ENCODE peak calls at places on chromosome 6, in five cellular contexts. A is HCEC 1CT; G is activated T-helper 2 cell treated with anti-CD3 and anti-CD28 coated beads, Interferon-gamma antibody, Interleukin-2, Interleukin-4, amounts not matched to agents 10 μg/mL and 5 μg/mL and 100 μg/mL, durations not matched to agents 14 hours and 24 hours and 36 hours; H is neural progenitor cell; X is EH. N is an unnamed sample.

GRCh38 chr6:136059308-136059707 is 190.8 kb downstream of the MTFR2 start:
- DNase-seq in G (no peak), H (no peak), A (no peak), X (no peak), N (no peak)

GRCh38 chr6:30821862-30822784 is 62.2 kb upstream of the DDR1 start:
- DNase-seq in X (peak), A (peak), H (peak), G (no peak), N (no peak)

GRCh38 chr6:119043265-119043664 is 35.2 kb downstream of the FAM184A start:
- DNase-seq in A (no peak), H (no peak), G (no peak), X (no peak), N (no peak)

GRCh38 chr6:163226181-163226835 is 188.2 kb upstream of the QKI start:
- DNase-seq in G (no peak), H (no peak), A (no peak), X (no peak), N (no peak)

GRCh38 chr6:73308712-73309533 is 45.2 kb downstream of the DPPA5 start:
- DNase-seq in G (no peak), H (peak), X (no peak), A (no peak), N (no peak)

GRCh38 chr6:43951756-43952675 is 175.2 kb downstream of the MRPL14 start:
- DNase-seq in A (no peak), X (peak), G (no peak), H (no peak), N (no peak)

GRCh38 chr6:18154507-18155272 is at the start of gene TPMT:
- DNase-seq in A (no peak), H (peak), G (no peak), X (no peak), N (no peak)

GRCh38 chr6:154543638-154544037 is 33.2 kb upstream of the CNKSR3 start:
- DNase-seq in G (no peak), A (no peak), H (no peak), X (peak), N (no peak)

GRCh38 chr6:158803733-158804143 is 15.4 kb downstream of the EZR start:
- DNase-seq in X (peak), A (peak), H (peak), G (peak), N (peak)

GRCh38 chr6:39225946-39226437 is 3.3 kb downstream of the KCNK5 start:
- DNase-seq in H (no peak), A (no peak), G (peak), X (no peak), N (peak)

GRCh38 chr6:157181649-157182048 is 141.7 kb downstream of the TMEM242 start:
- DNase-seq in H (no peak), G (no peak), A (no peak), X (no peak), N (no peak)

GRCh38 chr6:43115365-43115764 is 39.3 kb downstream of the PTK7 start:
- DNase-seq in X (peak), A (no peak), G (no peak), H (no peak), N (no peak)